ENCODE peak calls at places on chromosomes 5 and 9, in eight cellular contexts. F is AML-193; P is cerebellum; M is GM12891; L is naive thymus-derived CD4-positive, alpha-beta T cell; H is left ventricle myocardium inferior; Q is naive B cell; S is HEK293T. A is an unnamed sample.

GRCh38 chr5:171450423-171451246 is 31.2 kb downstream of the FGF18 start:
- DNase-seq in F (no peak), P (no peak), M (no peak), L (no peak), H (peak), Q (no peak), S (peak), A (no peak)

GRCh38 chr5:101068298-101068697 is 165.2 kb upstream of the ST8SIA4 start:
- DNase-seq in F (no peak), P (no peak), M (no peak), L (no peak), H (no peak), Q (no peak), S (no peak), A (no peak)

GRCh38 chr5:442335-443238 is at the start of gene EXOC3:
- DNase-seq in F (peak), P (peak), M (peak), L (peak), H (peak), Q (peak), S (peak), A (peak)

GRCh38 chr5:159965031-159965837 is 43.7 kb upstream of the TTC1 start:
- DNase-seq in F (peak), P (peak), M (no peak), L (peak), H (peak), Q (no peak), S (peak), A (no peak)

GRCh38 chr9:10268500-10269485 is 344.0 kb downstream of the PTPRD start:
- DNase-seq in F (peak), P (no peak), M (peak), L (no peak), H (no peak), Q (peak), S (peak), A (peak)

GRCh38 chr5:154202379-154203260 is 12.1 kb downstream of the GALNT10 start:
- DNase-seq in F (no peak), P (no peak), M (peak), L (no peak), H (no peak), Q (peak), S (no peak), A (no peak)

GRCh38 chr5:107666051-107666655 is 4.6 kb downstream of the EFNA5 start:
- DNase-seq in F (no peak), P (no peak), M (no peak), L (no peak), H (no peak), Q (no peak), S (no peak), A (no peak)

GRCh38 chr5:32383065-32383464 is 61.5 kb downstream of the ZFR start:
- DNase-seq in F (no peak), P (no peak), M (no peak), L (no peak), H (no peak), Q (no peak), S (no peak), A (no peak)

GRCh38 chr5:157612581-157612980 is 37.0 kb upstream of the ADAM19 start:
- DNase-seq in F (no peak), P (no peak), M (no peak), L (no peak), H (no peak), Q (no peak), S (no peak), A (no peak)

GRCh38 chr5:151781201-151781600 is 9.4 kb downstream of the G3BP1 start:
- DNase-seq in F (peak), P (no peak), M (no peak), L (no peak), H (no peak), Q (no peak), S (no peak), A (no peak)

GRCh38 chr5:99639905-99640304 is 711.1 kb upstream of the CHD1 start:
- DNase-seq in F (no peak), P (no peak), M (no peak), L (no peak), H (no peak), Q (no peak), S (no peak), A (no peak)

GRCh38 chr9:26812217-26812616 is 80.4 kb downstream of the CAAP1 start:
- DNase-seq in F (no peak), P (no peak), M (no peak), L (no peak), H (no peak), Q (no peak), S (no peak), A (no peak)

GRCh38 chr9:14526504-14526903 is 166.7 kb downstream of the ZDHHC21 start:
- DNase-seq in F (no peak), P (no peak), M (no peak), L (no peak), H (no peak), Q (no peak), S (no peak), A (peak)

GRCh38 chr5:73746608-73747007 is 120.6 kb downstream of the ARHGEF28 start:
- DNase-seq in F (no peak), P (no peak), M (no peak), L (no peak), H (no peak), Q (no peak), S (no peak), A (no peak)

GRCh38 chr5:12570688-12571087 is 666.4 kb upstream of the CTNND2 start:
- DNase-seq in F (no peak), P (no peak), M (no peak), L (no peak), H (no peak), Q (no peak), S (no peak), A (no peak)

GRCh38 chr5:181167814-181168488 is 20.6 kb downstream of the OR2V2 start:
- DNase-seq in F (no peak), P (no peak), M (no peak), L (peak), H (no peak), Q (no peak), S (peak), A (peak)

GRCh38 chr5:91487420-91487819 is 104.3 kb upstream of the ARRDC3 start:
- DNase-seq in F (no peak), P (no peak), M (no peak), L (no peak), H (no peak), Q (no peak), S (no peak), A (no peak)

GRCh38 chr5:58921106-58921505 is 338.2 kb downstream of the RAB3C start:
- DNase-seq in F (no peak), P (no peak), M (no peak), L (no peak), H (no peak), Q (no peak), S (no peak), A (no peak)

GRCh38 chr5:169629847-169630548 is 7.1 kb upstream of the DOCK2 start:
- DNase-seq in F (no peak), P (no peak), M (no peak), L (no peak), H (no peak), Q (no peak), S (no peak), A (no peak)

GRCh38 chr9:87233916-87234455 is 263.7 kb upstream of the DAPK1 start:
- DNase-seq in F (no peak), P (no peak), M (no peak), L (no peak), H (no peak), Q (no peak), S (no peak), A (no peak)

GRCh38 chr5:16568875-16569580 is 47.8 kb downstream of the RETREG1 start:
- DNase-seq in F (no peak), P (peak), M (no peak), L (no peak), H (no peak), Q (no peak), S (no peak), A (peak)

GRCh38 chr5:2981652-2982051 is 230.2 kb upstream of the IRX2 start:
- DNase-seq in F (no peak), P (no peak), M (no peak), L (no peak), H (no peak), Q (no peak), S (no peak), A (no peak)

A was measured in NCI-H446.